ENCODE peak calls at places on chromosome 11, in seven cellular contexts. E is GM12891; M is effector CD4-positive, alpha-beta T cell; N is NCI-H1092 treated with DMSO at 0.1 percent for 48 hours; W is fibroblast of lung; B is AG10803; A is NCI-H510A treated with DMSO at 0.1 percent for 48 hours. I is an unnamed sample.

GRCh38 chr11:82043316-82043715 is 690.3 kb downstream of the FAM181B start:
- DNase-seq in E (no peak), M (no peak), N (no peak), W (peak; percentile 35), B (peak; percentile 15), A (no peak), I (no peak)

GRCh38 chr11:44608654-44609027 is 43.2 kb downstream of the CD82 start:
- DNase-seq in E (no peak), M (no peak), N (peak; percentile 95), W (no peak), B (no peak), A (no peak), I (no peak)

GRCh38 chr11:73358071-73358470 is 18.1 kb upstream of the RELT start:
- DNase-seq in E (no peak), M (no peak), N (no peak), W (no peak), B (no peak), A (no peak), I (no peak)

GRCh38 chr11:92440701-92441338 is 216.2 kb downstream of the FAT3 start:
- DNase-seq in E (no peak), M (no peak), N (no peak), W (no peak), B (no peak), A (no peak), I (no peak)

GRCh38 chr11:112962854-112963367 is 1.7 kb downstream of the NCAM1 start:
- DNase-seq in E (peak; percentile 5), M (no peak), N (peak; percentile 93), W (peak; percentile 5), B (peak; percentile 24), A (peak; percentile 69), I (no peak)

GRCh38 chr11:64590763-64591221 is at the start of gene SLC22A12:
- DNase-seq in E (no peak), M (no peak), N (no peak), W (no peak), B (no peak), A (no peak), I (no peak)

GRCh38 chr11:72241290-72241781 is 2.6 kb downstream of the PHOX2A start:
- DNase-seq in E (no peak), M (no peak), N (no peak), W (no peak), B (no peak), A (no peak), I (no peak)

GRCh38 chr11:33899383-33900037 is 7.6 kb upstream of the LMO2 start:
- DNase-seq in E (no peak), M (no peak), N (peak; percentile 14), W (peak; percentile 79), B (peak; percentile 79), A (no peak), I (peak; percentile 58)

GRCh38 chr11:46521947-46522681 is 71.7 kb downstream of the AMBRA1 start:
- DNase-seq in E (no peak), M (no peak), N (no peak), W (peak; percentile 20), B (peak; percentile 41), A (no peak), I (no peak)

GRCh38 chr11:19938051-19938856 is 222.0 kb downstream of the DBX1 start:
- DNase-seq in E (peak; percentile 37), M (no peak), N (peak; percentile 16), W (peak; percentile 65), B (peak; percentile 26), A (peak; percentile 20), I (peak; percentile 64)

GRCh38 chr11:7851391-7851790 is 54.6 kb upstream of the OR5P2 start:
- DNase-seq in E (no peak), M (no peak), N (no peak), W (no peak), B (no peak), A (no peak), I (no peak)

GRCh38 chr11:123475478-123475877 is 45.4 kb downstream of the GRAMD1B start:
- DNase-seq in E (no peak), M (no peak), N (peak; percentile 16), W (peak; percentile 7), B (peak; percentile 45), A (no peak), I (no peak)

GRCh38 chr11:118790357-118791014 is 478 bp downstream of the DDX6 start:
- DNase-seq in E (peak; percentile 24), M (peak; percentile 38), N (peak; percentile 91), W (peak; percentile 77), B (peak; percentile 60), A (peak; percentile 85), I (peak; percentile 41)

GRCh38 chr11:34161812-34162506 is 56.5 kb downstream of the NAT10 start:
- DNase-seq in E (no peak), M (no peak), N (no peak), W (no peak), B (no peak), A (no peak), I (no peak)

GRCh38 chr11:131943296-131943695 is 572.9 kb downstream of the NTM start:
- DNase-seq in E (no peak), M (no peak), N (no peak), W (no peak), B (no peak), A (peak; percentile 91), I (peak; percentile 6)

GRCh38 chr11:77819411-77819920 is 1.1 kb downstream of the RSF1 start:
- DNase-seq in E (peak; percentile 44), M (peak; percentile 78), N (peak; percentile 93), W (peak; percentile 86), B (peak; percentile 84), A (peak; percentile 95), I (peak; percentile 68)

GRCh38 chr11:120564573-120565301 is 53.2 kb downstream of the GRIK4 start:
- DNase-seq in E (peak; percentile 81), M (no peak), N (peak; percentile 55), W (peak; percentile 31), B (peak; percentile 41), A (no peak), I (no peak)

GRCh38 chr11:15863411-15863810 is 492.9 kb downstream of the SOX6 start:
- DNase-seq in E (no peak), M (no peak), N (no peak), W (peak; percentile 28), B (no peak), A (no peak), I (no peak)

GRCh38 chr11:82194521-82194920 is 539.1 kb downstream of the FAM181B start:
- DNase-seq in E (no peak), M (no peak), N (no peak), W (no peak), B (no peak), A (no peak), I (no peak)

GRCh38 chr11:8069771-8070170 is 11.2 kb upstream of the TUB start:
- DNase-seq in E (no peak), M (no peak), N (no peak), W (no peak), B (no peak), A (no peak), I (no peak)

GRCh38 chr11:45270946-45271345 is 15.2 kb downstream of the SYT13 start:
- DNase-seq in E (no peak), M (no peak), N (no peak), W (no peak), B (no peak), A (no peak), I (no peak)

GRCh38 chr11:12174145-12175143 is 64.1 kb downstream of the MICAL2 start:
- DNase-seq in E (no peak), M (no peak), N (no peak), W (no peak), B (peak; percentile 52), A (no peak), I (no peak)

GRCh38 chr11:119694334-119694733 is 34.7 kb downstream of the NECTIN1 start:
- DNase-seq in E (no peak), M (no peak), N (peak; percentile 14), W (no peak), B (no peak), A (peak; percentile 39), I (no peak)

GRCh38 chr11:129317564-129317963 is 58.1 kb upstream of the BARX2 start:
- DNase-seq in E (no peak), M (no peak), N (peak; percentile 66), W (no peak), B (no peak), A (peak; percentile 97), I (peak; percentile 29)

GRCh38 chr11:123314972-123315371 is 115.1 kb upstream of the GRAMD1B start:
- DNase-seq in E (no peak), M (no peak), N (no peak), W (no peak), B (no peak), A (no peak), I (no peak)

GRCh38 chr11:27720277-27720830 is 20.1 kb upstream of the BDNF start:
- DNase-seq in E (no peak), M (no peak), N (no peak), W (peak; percentile 65), B (no peak), A (no peak), I (peak; percentile 59)

GRCh38 chr11:113874096-113874919 is 1.1 kb downstream of the USP28 start:
- DNase-seq in E (peak; percentile 7), M (no peak), N (no peak), W (no peak), B (peak; percentile 8), A (no peak), I (peak; percentile 25)

GRCh38 chr11:76783901-76784813 is 1.0 kb downstream of the TSKU start:
- DNase-seq in E (no peak), M (no peak), N (no peak), W (peak; percentile 73), B (peak; percentile 71), A (peak; percentile 25), I (peak; percentile 93)

GRCh38 chr11:130178441-130178971 is 18.9 kb downstream of the ST14 start:
- DNase-seq in E (no peak), M (no peak), N (no peak), W (no peak), B (no peak), A (no peak), I (no peak)

GRCh38 chr11:85759915-85760314 is 51.0 kb downstream of the SYTL2 start:
- DNase-seq in E (no peak), M (no peak), N (no peak), W (peak; percentile 89), B (peak; percentile 93), A (peak; percentile 55), I (peak; percentile 12)

GRCh38 chr11:65116370-65117205 is 913 bp downstream of the ZNHIT2 start:
- DNase-seq in E (no peak), M (peak; percentile 46), N (peak; percentile 27), W (peak; percentile 27), B (peak; percentile 66), A (peak; percentile 9), I (no peak)

GRCh38 chr11:112555491-112556364 is 295.1 kb upstream of the PLET1 start:
- DNase-seq in E (peak; percentile 35), M (peak; percentile 47), N (peak; percentile 40), W (peak; percentile 33), B (peak; percentile 27), A (peak; percentile 25), I (no peak)

GRCh38 chr11:35563413-35564245 is 38.2 kb upstream of the PAMR1 start:
- DNase-seq in E (no peak), M (no peak), N (no peak), W (peak; percentile 46), B (peak; percentile 67), A (no peak), I (no peak)

GRCh38 chr11:103601230-103601846 is 435.1 kb upstream of the DDI1 start:
- DNase-seq in E (peak; percentile 9), M (no peak), N (peak; percentile 75), W (peak; percentile 77), B (peak; percentile 76), A (peak; percentile 58), I (peak; percentile 70)

GRCh38 chr11:111826322-111826950 is 44.9 kb downstream of the ALG9 start:
- DNase-seq in E (no peak), M (no peak), N (no peak), W (no peak), B (no peak), A (no peak), I (no peak)

GRCh38 chr11:6579681-6580080 is 23.7 kb downstream of the RRP8 start:
- DNase-seq in E (no peak), M (no peak), N (no peak), W (no peak), B (no peak), A (no peak), I (no peak)